ENCODE peak calls at places on chromosomes 12 and 14, in four cellular contexts. J is stimulated activated CD4-positive, alpha-beta T cell treated with anti-CD3 and anti-CD28 coated beads, Interleukin-4, amount 100 ng/mL, for 48 hours; Y is activated T-helper 9 cell treated with anti-CD3 and anti-CD28 coated beads, Interleukin-2, amount 50 U/mL, for 16 hours; G is HEK293T. I is an unnamed sample.

GRCh38 chr12:64006211-64006610 is 161.7 kb downstream of the SRGAP1 start:
- DNase-seq in Y (no peak), G (no peak), J (no peak), I (no peak)

GRCh38 chr12:62588916-62589315 is 122.3 kb downstream of the MON2 start:
- DNase-seq in J (no peak), Y (no peak), G (no peak), I (no peak)

GRCh38 chr12:62537544-62537943 is 70.9 kb downstream of the MON2 start:
- DNase-seq in J (no peak), G (no peak), Y (no peak), I (peak; percentile 10)

GRCh38 chr14:81430284-81430683 is 30.2 kb upstream of the STON2 start:
- DNase-seq in G (no peak), J (no peak), Y (no peak), I (no peak)

GRCh38 chr12:108666326-108666995 is 32.8 kb upstream of the SELPLG start:
- DNase-seq in G (no peak), Y (no peak), J (no peak), I (no peak)

GRCh38 chr14:91980157-91980556 is 32.7 kb upstream of the FBLN5 start:
- DNase-seq in Y (no peak), G (no peak), J (no peak), I (peak; percentile 72)

GRCh38 chr14:59679872-59680271 is 103.3 kb upstream of the CCDC175 start:
- DNase-seq in Y (no peak), G (no peak), J (no peak), I (no peak)

GRCh38 chr14:78448483-78449094 is 278.4 kb downstream of the NRXN3 start:
- DNase-seq in J (peak; percentile 10), G (peak; percentile 65), Y (no peak), I (peak; percentile 70)

I was measured in SK-MEL-5.